ENCODE peak calls at places on chromosome 1, in ten cellular contexts. J is ecto neural progenitor cell, R is foreskin melanocyte, L is ureter, W is HT1080, E is A172, C is GM06990, U is brain microvascular endothelial cell, N is cerebellar cortex, T is NT2/D1. S is an unnamed sample.

GRCh38 chr1:214031267-214031650 is 43.5 kb downstream of the PROX1 start:
- DNase-seq in J (peak; percentile 73), R (no peak), L (no peak), W (no peak), E (no peak), C (no peak), U (no peak), N (no peak), T (peak; percentile 88), S (no peak)

GRCh38 chr1:5552787-5553484 is 439.3 kb downstream of the NPHP4 start:
- DNase-seq in J (no peak), R (no peak), L (no peak), W (no peak), E (no peak), C (no peak), U (no peak), N (no peak), T (no peak), S (no peak)

GRCh38 chr1:29852248-29852647 is 615.9 kb downstream of the PTPRU start:
- DNase-seq in J (peak; percentile 20), R (no peak), L (peak; percentile 36), W (no peak), E (no peak), C (no peak), U (no peak), N (no peak), T (no peak), S (no peak)

GRCh38 chr1:97186381-97186780 is 464.8 kb downstream of the PTBP2 start:
- DNase-seq in J (no peak), R (no peak), L (no peak), W (peak; percentile 19), E (peak; percentile 10), C (no peak), U (peak; percentile 10), N (peak; percentile 4), T (peak; percentile 13), S (no peak)

GRCh38 chr1:218459450-218459849 is 114.3 kb downstream of the TGFB2 start:
- DNase-seq in J (no peak), R (no peak), L (no peak), W (no peak), E (peak; percentile 47), C (no peak), U (no peak), N (no peak), T (no peak), S (no peak)

GRCh38 chr1:15180945-15181523 is 27.5 kb downstream of the TMEM51 start:
- DNase-seq in J (no peak), R (no peak), L (no peak), W (no peak), E (no peak), C (no peak), U (no peak), N (no peak), T (no peak), S (no peak)

GRCh38 chr1:31435471-31436409 is 22.7 kb downstream of the SERINC2 start:
- DNase-seq in J (no peak), R (no peak), L (peak; percentile 44), W (no peak), E (no peak), C (no peak), U (no peak), N (no peak), T (no peak), S (no peak)

GRCh38 chr1:111183681-111184080 is 16.8 kb downstream of the DENND2D start:
- DNase-seq in J (no peak), R (no peak), L (no peak), W (no peak), E (no peak), C (no peak), U (no peak), N (no peak), T (no peak), S (no peak)

GRCh38 chr1:24101796-24102580 is 9.9 kb downstream of the MYOM3 start:
- DNase-seq in J (no peak), R (no peak), L (no peak), W (no peak), E (no peak), C (no peak), U (no peak), N (no peak), T (no peak), S (peak; percentile 48)

GRCh38 chr1:202243006-202243405 is 49.4 kb downstream of the LGR6 start:
- DNase-seq in J (no peak), R (no peak), L (no peak), W (no peak), E (no peak), C (no peak), U (no peak), N (no peak), T (no peak), S (peak; percentile 12)

GRCh38 chr1:179081696-179082307 is at the start of gene TOR3A:
- DNase-seq in J (peak; percentile 96), R (peak; percentile 81), L (peak; percentile 95), W (peak; percentile 94), E (peak; percentile 85), C (peak; percentile 95), U (peak; percentile 81), N (peak; percentile 83), T (peak; percentile 94), S (peak; percentile 99)

GRCh38 chr1:87834941-87835340 is 506.3 kb downstream of the LMO4 start:
- DNase-seq in J (no peak), R (no peak), L (no peak), W (no peak), E (no peak), C (no peak), U (no peak), N (no peak), T (no peak), S (no peak)

GRCh38 chr1:176897350-176898236 is 266.9 kb downstream of the ASTN1 start:
- DNase-seq in J (peak; percentile 91), R (peak; percentile 43), L (no peak), W (peak; percentile 60), E (peak; percentile 58), C (peak; percentile 16), U (peak; percentile 43), N (peak; percentile 68), T (peak; percentile 81), S (peak; percentile 79)

S was measured in kidney.